ENCODE peak calls at places on chromosomes 3 and 15, in four cellular contexts. P is NAMALWA, D is hippocampal formation, N is tibial artery. Q is an unnamed sample.

GRCh38 chr3:23004971-23005370 is 198.2 kb upstream of the UBE2E2 start:
- DNase-seq in P (no peak), D (no peak), N (no peak), Q (no peak)

GRCh38 chr15:77702211-77702957 is 69.7 kb upstream of the LINGO1 start:
- DNase-seq in P (peak), D (no peak), N (no peak), Q (no peak)

GRCh38 chr15:85543741-85544155 is 163.3 kb downstream of the AKAP13 start:
- DNase-seq in P (peak), D (no peak), N (peak), Q (no peak)

GRCh38 chr3:146653978-146654377 is 48.8 kb upstream of the PLSCR5 start:
- DNase-seq in P (no peak), D (no peak), N (no peak), Q (no peak)

GRCh38 chr3:82839871-82840270 is 1078.4 kb upstream of the GBE1 start:
- DNase-seq in P (no peak), D (no peak), N (no peak), Q (no peak)

GRCh38 chr3:169227911-169228310 is 435.6 kb downstream of the MECOM start:
- DNase-seq in P (no peak), D (no peak), N (no peak), Q (no peak)

GRCh38 chr3:171660126-171660661 is 150.1 kb downstream of the PLD1 start:
- DNase-seq in P (peak), D (no peak), N (no peak), Q (no peak)

GRCh38 chr3:196996454-196997265 is 28.0 kb upstream of the PIGZ start:
- DNase-seq in P (no peak), D (no peak), N (peak), Q (no peak)

GRCh38 chr15:48632651-48633050 is 12.9 kb downstream of the FBN1 start:
- DNase-seq in P (no peak), D (no peak), N (no peak), Q (no peak)

GRCh38 chr15:68271854-68272471 is 5.6 kb upstream of the FEM1B start:
- DNase-seq in P (no peak), D (peak), N (no peak), Q (peak)

GRCh38 chr3:136196064-136196400 is at the start of gene MSL2:
- DNase-seq in P (no peak), D (no peak), N (no peak), Q (no peak)

GRCh38 chr15:30924353-30924752 is 20.6 kb downstream of the FAN1 start:
- DNase-seq in P (no peak), D (no peak), N (no peak), Q (no peak)

GRCh38 chr3:46717447-46718231 is at the start of gene PRSS50:
- DNase-seq in P (no peak), D (no peak), N (peak), Q (no peak)

GRCh38 chr15:68789921-68790575 is 30.6 kb downstream of the ANP32A start:
- DNase-seq in P (no peak), D (peak), N (peak), Q (no peak)

GRCh38 chr3:79217096-79217495 is 550.7 kb downstream of the ROBO1 start:
- DNase-seq in P (no peak), D (no peak), N (no peak), Q (no peak)

GRCh38 chr3:109254760-109255159 is 61.6 kb downstream of the DPPA2 start:
- DNase-seq in P (no peak), D (no peak), N (no peak), Q (no peak)

GRCh38 chr3:14285526-14285925 is 106.9 kb downstream of the LSM3 start:
- DNase-seq in P (no peak), D (no peak), N (no peak), Q (no peak)

GRCh38 chr3:53804697-53805462 is 41.3 kb downstream of the CHDH start:
- DNase-seq in P (peak), D (no peak), N (peak), Q (peak)

GRCh38 chr3:9649791-9650521 is 651 bp downstream of the MTMR14 start:
- DNase-seq in P (peak), D (no peak), N (no peak), Q (no peak)

GRCh38 chr3:16514021-16514700 is 662 bp upstream of the RFTN1 start:
- DNase-seq in P (peak), D (no peak), N (no peak), Q (no peak)

GRCh38 chr15:62832231-62832630 is 210.3 kb upstream of the TPM1 start:
- DNase-seq in P (no peak), D (no peak), N (no peak), Q (no peak)

GRCh38 chr15:72585659-72586058 is 68.8 kb upstream of the GOLGA6B start:
- DNase-seq in P (no peak), D (peak), N (no peak), Q (no peak)

GRCh38 chr3:138114431-138114918 is 933 bp downstream of the DZIP1L start:
- DNase-seq in P (no peak), D (no peak), N (no peak), Q (no peak)

GRCh38 chr15:19987389-19988048 is 554.1 kb downstream of the GOLGA6L6 start:
- DNase-seq in P (peak), D (no peak), N (no peak), Q (no peak)

GRCh38 chr15:40379853-40380252 is 2.7 kb upstream of the KNSTRN start:
- DNase-seq in P (no peak), D (no peak), N (peak), Q (peak)

GRCh38 chr15:86155551-86155950 is 75.9 kb downstream of the AGBL1 start:
- DNase-seq in P (no peak), D (no peak), N (no peak), Q (no peak)

GRCh38 chr15:77784361-77785292 is 151.9 kb upstream of the LINGO1 start:
- DNase-seq in P (peak), D (no peak), N (no peak), Q (no peak)

GRCh38 chr3:171212648-171213047 is 186.1 kb upstream of the SLC2A2 start:
- DNase-seq in P (no peak), D (no peak), N (no peak), Q (no peak)

GRCh38 chr3:148642616-148643015 is 55.1 kb upstream of the AGTR1 start:
- DNase-seq in P (no peak), D (no peak), N (no peak), Q (no peak)

GRCh38 chr3:150443331-150443741 is 35.2 kb downstream of the TSC22D2 start:
- DNase-seq in P (no peak), D (no peak), N (no peak), Q (no peak)

GRCh38 chr15:69160976-69161877 is 792 bp downstream of the GLCE start:
- DNase-seq in P (peak), D (peak), N (peak), Q (peak)

GRCh38 chr3:160225181-160226025 is at the start of gene C3orf80:
- DNase-seq in P (no peak), D (peak), N (peak), Q (peak)

GRCh38 chr3:98557324-98558010 is 25.7 kb downstream of the GPR15 start:
- DNase-seq in P (no peak), D (no peak), N (no peak), Q (no peak)

GRCh38 chr15:92074646-92075045 is 221.1 kb downstream of the SLCO3A1 start:
- DNase-seq in P (no peak), D (no peak), N (no peak), Q (no peak)

GRCh38 chr15:90845201-90845949 is 23.0 kb upstream of the FURIN start:
- DNase-seq in P (peak), D (no peak), N (no peak), Q (no peak)

GRCh38 chr3:186644683-186645082 is 4.5 kb downstream of the FETUB start:
- DNase-seq in P (no peak), D (no peak), N (no peak), Q (no peak)